ENCODE peak calls at places on chromosomes 2 and 18, in four cellular contexts. One of them, this sample, is unnamed.

GRCh38 chr2:223488814-223489213 is 113.3 kb downstream of the SCG2 start:
- DNase-seq in H7: no peak
- DNase-seq in A549: no peak
- DNase-seq in HCT116: no peak
- DNase-seq in this sample: no peak

GRCh38 chr2:28452534-28453081 is 43.3 kb upstream of the PLB1 start:
- DNase-seq in A549: peak
- DNase-seq in H7: peak
- DNase-seq in HCT116: peak
- DNase-seq in this sample: peak

GRCh38 chr2:208854717-208855116 is 448.1 kb downstream of the PTH2R start:
- DNase-seq in A549: no peak
- DNase-seq in HCT116: no peak
- DNase-seq in H7: no peak
- DNase-seq in this sample: peak

GRCh38 chr2:134845719-134846118 is 7.3 kb downstream of the ACMSD start:
- DNase-seq in A549: no peak
- DNase-seq in H7: no peak
- DNase-seq in HCT116: no peak
- DNase-seq in this sample: no peak

GRCh38 chr2:224645722-224646121 is 60.6 kb upstream of the CUL3 start:
- DNase-seq in H7: no peak
- DNase-seq in HCT116: no peak
- DNase-seq in A549: no peak
- DNase-seq in this sample: no peak

GRCh38 chr18:76503595-76503994 is 8.6 kb upstream of the ZNF516 start:
- DNase-seq in HCT116: no peak
- DNase-seq in A549: no peak
- DNase-seq in H7: no peak
- DNase-seq in this sample: no peak

GRCh38 chr2:64996914-64997313 is 7.7 kb downstream of the SLC1A4 start:
- DNase-seq in HCT116: no peak
- DNase-seq in H7: peak
- DNase-seq in A549: no peak
- DNase-seq in this sample: no peak

GRCh38 chr18:9173770-9174233 is 37.2 kb downstream of the ANKRD12 start:
- DNase-seq in A549: no peak
- DNase-seq in H7: no peak
- DNase-seq in HCT116: no peak
- DNase-seq in this sample: no peak

GRCh38 chr2:219969508-219969907 is 342.1 kb downstream of the SLC4A3 start:
- DNase-seq in HCT116: no peak
- DNase-seq in H7: no peak
- DNase-seq in A549: peak
- DNase-seq in this sample: no peak

GRCh38 chr2:3522851-3523481 is 3.6 kb upstream of the ADI1 start:
- DNase-seq in H7: no peak
- DNase-seq in HCT116: no peak
- DNase-seq in A549: no peak
- DNase-seq in this sample: no peak

GRCh38 chr2:25173719-25174118 is 5.3 kb upstream of the POMC start:
- DNase-seq in HCT116: no peak
- DNase-seq in H7: no peak
- DNase-seq in A549: no peak
- DNase-seq in this sample: no peak

GRCh38 chr2:177030391-177031000 is 182.1 kb upstream of the HNRNPA3 start:
- DNase-seq in H7: no peak
- DNase-seq in A549: no peak
- DNase-seq in HCT116: no peak
- DNase-seq in this sample: no peak

GRCh38 chr2:68379184-68379708 is 14.2 kb downstream of the PLEK start:
- DNase-seq in A549: no peak
- DNase-seq in HCT116: no peak
- DNase-seq in H7: no peak
- DNase-seq in this sample: no peak

GRCh38 chr18:76823574-76823973 is 1.2 kb downstream of the ZNF236 start:
- DNase-seq in H7: peak
- DNase-seq in A549: peak
- DNase-seq in HCT116: no peak
- DNase-seq in this sample: peak

GRCh38 chr2:197158591-197159550 is 151.7 kb downstream of the ANKRD44 start:
- DNase-seq in A549: no peak
- DNase-seq in HCT116: no peak
- DNase-seq in H7: no peak
- DNase-seq in this sample: no peak

GRCh38 chr2:239167011-239167673 is 233.7 kb downstream of the HDAC4 start:
- DNase-seq in A549: no peak
- DNase-seq in H7: no peak
- DNase-seq in HCT116: no peak
- DNase-seq in this sample: no peak

This sample was measured in KBM-7.